ENCODE peak calls at places on chromosomes 3 and 15, in four cellular contexts. C, R, Z and V are unnamed samples.

GRCh38 chr3:39515681-39516441 is 48.4 kb downstream of the MOBP start:
- DNase-seq in C (no peak), R (no peak), Z (no peak), V (no peak)

GRCh38 chr3:179955798-179956197 is 80.9 kb downstream of the PEX5L start:
- DNase-seq in C (no peak), R (no peak), Z (no peak), V (no peak)

GRCh38 chr15:40330368-40330836 is 6.9 kb downstream of the INAFM2 start:
- DNase-seq in C (peak), R (peak), Z (no peak), V (no peak)

GRCh38 chr15:92158426-92158825 is 235.3 kb upstream of the ST8SIA2 start:
- DNase-seq in C (no peak), R (no peak), Z (no peak), V (no peak)

GRCh38 chr3:156680243-156680930 is 6.0 kb downstream of the TIPARP start:
- DNase-seq in C (no peak), R (no peak), Z (no peak), V (no peak)

GRCh38 chr3:108103040-108103751 is 12.4 kb upstream of the CD47 start:
- DNase-seq in C (no peak), R (no peak), Z (no peak), V (no peak)

GRCh38 chr3:46852839-46853355 is 10.3 kb downstream of the MYL3 start:
- DNase-seq in C (no peak), R (no peak), Z (no peak), V (no peak)

GRCh38 chr3:42544492-42545283 is 37.1 kb downstream of the SEC22C start:
- DNase-seq in C (peak), R (peak), Z (no peak), V (no peak)

GRCh38 chr3:120497813-120498212 is 47.0 kb upstream of the FSTL1 start:
- DNase-seq in C (peak), R (no peak), Z (no peak), V (no peak)

GRCh38 chr15:67005294-67005996 is 60.0 kb upstream of the SMAD3 start:
- DNase-seq in C (no peak), R (no peak), Z (no peak), V (no peak)

GRCh38 chr15:60592386-60593339 is 113.7 kb upstream of the ICE2 start:
- DNase-seq in C (peak), R (peak), Z (no peak), V (peak)

GRCh38 chr3:160134964-160135363 is 90.3 kb upstream of the C3orf80 start:
- DNase-seq in C (peak), R (no peak), Z (no peak), V (no peak)

GRCh38 chr15:63291507-63291906 is 14.1 kb downstream of the APH1B start:
- DNase-seq in C (peak), R (no peak), Z (no peak), V (no peak)

GRCh38 chr15:58040117-58040516 is 25.4 kb downstream of the ALDH1A2 start:
- DNase-seq in C (no peak), R (no peak), Z (no peak), V (no peak)

GRCh38 chr3:156543043-156543555 is 11.8 kb downstream of the SSR3 start:
- DNase-seq in C (no peak), R (no peak), Z (no peak), V (no peak)

GRCh38 chr15:40301467-40302179 is 6.1 kb downstream of the PLCB2 start:
- DNase-seq in C (no peak), R (no peak), Z (no peak), V (no peak)

GRCh38 chr3:46538803-46539442 is 27.2 kb downstream of the LRRC2 start:
- DNase-seq in C (peak), R (peak), Z (no peak), V (peak)

GRCh38 chr15:39770748-39771689 is 11.6 kb downstream of the FSIP1 start:
- DNase-seq in C (peak), R (no peak), Z (no peak), V (no peak)

GRCh38 chr3:10954740-10955139 is 37.8 kb upstream of the SLC6A1 start:
- DNase-seq in C (no peak), R (no peak), Z (no peak), V (no peak)

GRCh38 chr3:180294282-180295027 is 257.7 kb upstream of the PEX5L start:
- DNase-seq in C (no peak), R (no peak), Z (no peak), V (no peak)

GRCh38 chr3:63231556-63231955 is 46.6 kb upstream of the SYNPR start:
- DNase-seq in C (no peak), R (no peak), Z (no peak), V (no peak)

GRCh38 chr3:122257951-122258350 is 67.1 kb upstream of the CSTA start:
- DNase-seq in C (no peak), R (no peak), Z (no peak), V (no peak)

GRCh38 chr3:12454808-12455121 is 29.5 kb upstream of the TSEN2 start:
- DNase-seq in C (no peak), R (no peak), Z (no peak), V (no peak)

GRCh38 chr3:171446801-171447578 is 13.2 kb downstream of the TNIK start:
- DNase-seq in C (no peak), R (no peak), Z (peak), V (no peak)

GRCh38 chr3:69509288-69509687 is 123.4 kb upstream of the FRMD4B start:
- DNase-seq in C (no peak), R (no peak), Z (no peak), V (no peak)

GRCh38 chr3:100630664-100631063 is 21.3 kb downstream of the ADGRG7 start:
- DNase-seq in C (no peak), R (no peak), Z (no peak), V (no peak)

GRCh38 chr3:29453278-29453961 is 172.5 kb downstream of the RBMS3 start:
- DNase-seq in C (no peak), R (peak), Z (no peak), V (no peak)

GRCh38 chr3:4271834-4272233 is 31.3 kb upstream of the SETMAR start:
- DNase-seq in C (peak), R (no peak), Z (no peak), V (peak)

GRCh38 chr15:100081454-100081853 is 260.3 kb downstream of the ADAMTS17 start:
- DNase-seq in C (no peak), R (no peak), Z (no peak), V (no peak)

GRCh38 chr3:48435774-48436476 is 4.0 kb downstream of the CCDC51 start:
- DNase-seq in C (peak), R (peak), Z (no peak), V (peak)

DNA sequence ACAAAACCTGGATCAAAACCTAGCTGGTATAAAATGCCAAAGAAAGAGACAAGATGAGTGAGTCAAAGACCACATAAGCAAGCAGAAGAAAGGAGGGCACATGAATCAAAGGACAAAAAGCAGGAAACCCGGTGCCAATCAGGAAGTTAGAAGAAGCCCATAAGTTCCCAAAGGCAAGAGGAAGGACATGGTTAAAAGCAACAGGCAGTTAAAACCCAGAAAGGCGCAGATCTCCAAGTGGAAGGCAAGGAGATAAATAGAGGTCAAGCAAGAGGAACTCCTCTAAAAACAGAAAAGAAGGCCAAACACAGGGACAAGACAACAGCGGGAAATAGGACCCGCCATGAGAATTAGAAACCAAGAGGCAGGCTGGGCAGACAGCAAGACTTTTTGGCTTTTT is 4.4 kb downstream of the TMOD2 start:
- DNase-seq in C (no peak), R (no peak), Z (no peak), V (no peak)
- TF ChIP-seq CTCF in C (no peak), R (no peak), Z (no peak), V (no peak)

DNA sequence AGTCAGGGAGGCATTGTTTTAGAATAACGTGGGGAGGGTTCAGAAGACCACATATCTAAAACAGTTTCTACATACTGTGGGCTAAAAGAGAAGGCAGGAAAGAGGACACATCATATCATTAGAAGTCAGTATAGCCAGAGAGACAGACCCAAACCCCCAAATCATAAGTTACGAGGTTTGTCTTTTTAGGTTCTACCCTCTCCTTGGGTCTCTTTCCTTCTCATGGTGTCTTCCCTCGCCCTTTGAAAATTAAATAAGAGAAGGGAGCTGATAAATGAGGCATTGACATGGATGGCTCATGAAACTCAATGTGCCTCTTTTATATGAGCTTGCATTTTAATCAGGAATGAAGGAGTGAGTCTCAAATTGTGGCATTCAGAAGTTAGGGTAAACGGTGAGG is 3.4 kb downstream of the UPK1B start:
- DNase-seq in C (no peak), R (no peak), Z (no peak), V (no peak)
- TF ChIP-seq CTCF in C (no peak), R (no peak), Z (no peak), V (no peak)

GRCh38 chr3:45075821-45076625 is 49.9 kb downstream of the CLEC3B start:
- DNase-seq in C (no peak), R (no peak), Z (no peak), V (no peak)

GRCh38 chr3:45079715-45080114 is 53.6 kb downstream of the CLEC3B start:
- DNase-seq in C (no peak), R (no peak), Z (no peak), V (no peak)

GRCh38 chr3:45080824-45081223 is 54.7 kb downstream of the CLEC3B start:
- DNase-seq in C (no peak), R (no peak), Z (no peak), V (no peak)

GRCh38 chr3:45081506-45081905 is 55.4 kb downstream of the CLEC3B start:
- DNase-seq in C (no peak), R (no peak), Z (no peak), V (no peak)

DNA sequence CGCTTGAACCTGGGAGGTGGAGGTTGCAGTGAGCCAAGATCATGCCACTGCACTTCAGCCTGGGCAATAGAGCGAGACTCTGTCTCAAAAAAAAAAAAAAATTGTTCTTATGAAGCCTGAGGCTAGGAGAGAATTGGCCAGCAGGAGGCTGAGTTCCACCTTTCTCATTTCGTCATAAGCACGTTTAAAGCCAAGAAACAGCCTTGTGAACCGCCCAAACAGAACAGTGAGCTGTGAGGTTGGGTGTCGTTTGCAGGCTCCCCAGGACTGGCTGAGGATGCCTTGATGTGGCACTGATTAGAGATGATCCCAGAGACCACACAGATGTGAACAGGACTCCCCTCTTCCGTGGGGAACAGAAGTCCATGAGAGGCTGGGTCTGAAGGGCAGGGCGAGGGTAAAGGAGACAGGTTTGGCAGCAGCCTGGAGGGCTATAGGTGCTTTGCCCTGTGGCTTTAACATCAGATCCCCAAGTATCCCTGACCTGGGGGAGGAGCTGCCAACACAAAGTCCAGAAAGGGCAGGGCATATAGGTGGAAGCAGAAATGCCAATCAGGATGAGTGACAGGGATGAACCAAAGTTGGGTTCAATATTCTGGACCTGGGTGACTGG is 52.9 kb downstream of the CLEC3B start:
- DNase-seq in C (peak), R (no peak), Z (no peak), V (no peak)
- TF ChIP-seq CTCF in C (peak), R (no peak), Z (peak), V (no peak)

DNA sequence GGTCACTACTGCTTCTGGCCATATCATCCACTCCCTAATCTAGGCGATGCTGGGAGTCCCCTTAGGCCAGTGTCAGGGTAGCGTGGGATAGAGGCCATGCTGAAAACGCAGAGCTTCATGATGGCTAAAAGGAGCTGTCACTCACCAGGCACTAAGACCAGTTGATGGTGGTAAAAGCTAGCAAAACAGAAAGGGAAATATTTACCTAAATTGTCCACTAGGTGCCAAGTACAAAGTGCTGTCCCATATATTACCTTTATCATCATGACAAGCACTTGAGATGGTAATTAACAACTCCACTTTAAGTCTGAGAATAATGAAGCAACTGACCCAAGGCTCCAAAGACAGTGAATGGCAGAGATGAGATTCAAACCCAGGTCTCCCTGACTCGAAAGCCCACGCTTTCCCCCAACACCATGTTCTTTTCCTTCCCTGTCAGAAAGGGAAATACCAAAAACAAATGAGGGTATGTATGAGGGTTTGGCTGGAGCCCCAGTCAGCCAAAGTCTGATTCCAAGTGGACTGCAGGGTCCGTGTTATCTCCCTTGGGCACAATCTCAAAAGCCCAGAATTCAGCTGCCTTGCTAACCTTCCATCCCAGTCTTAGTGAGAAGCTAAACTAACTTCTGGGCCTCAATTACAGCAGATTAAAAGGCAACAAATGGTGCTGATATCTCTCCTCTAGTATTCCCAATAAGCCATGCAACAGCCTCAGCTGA is 84.7 kb downstream of the RBPMS2 start:
- DNase-seq in C (no peak), R (no peak), Z (no peak), V (no peak)
- TF ChIP-seq CTCF in C (peak), R (no peak), Z (peak), V (no peak)

DNA sequence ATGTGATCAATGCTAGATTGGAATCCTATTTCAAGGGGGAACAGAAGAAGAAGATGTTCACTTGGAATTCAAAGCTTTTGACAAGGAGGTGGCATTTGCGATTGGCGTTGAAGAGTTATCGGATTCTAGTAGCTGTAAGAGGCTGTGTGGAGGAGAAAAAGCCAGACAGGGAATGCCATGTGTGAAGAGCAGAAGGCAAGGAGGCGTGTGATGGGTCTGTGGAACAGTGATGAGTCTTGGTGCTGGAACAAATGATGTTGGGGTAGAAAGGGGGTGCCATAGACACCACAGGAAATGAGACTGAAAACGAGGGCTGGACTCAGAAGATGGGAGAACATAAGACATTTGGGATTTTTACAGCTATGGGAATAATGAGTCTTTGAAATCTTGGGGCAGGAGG is 30.5 kb upstream of the ATP10A start:
- DNase-seq in C (no peak), R (no peak), Z (no peak), V (no peak)
- TF ChIP-seq CTCF in C (no peak), R (no peak), Z (no peak), V (no peak)

DNA sequence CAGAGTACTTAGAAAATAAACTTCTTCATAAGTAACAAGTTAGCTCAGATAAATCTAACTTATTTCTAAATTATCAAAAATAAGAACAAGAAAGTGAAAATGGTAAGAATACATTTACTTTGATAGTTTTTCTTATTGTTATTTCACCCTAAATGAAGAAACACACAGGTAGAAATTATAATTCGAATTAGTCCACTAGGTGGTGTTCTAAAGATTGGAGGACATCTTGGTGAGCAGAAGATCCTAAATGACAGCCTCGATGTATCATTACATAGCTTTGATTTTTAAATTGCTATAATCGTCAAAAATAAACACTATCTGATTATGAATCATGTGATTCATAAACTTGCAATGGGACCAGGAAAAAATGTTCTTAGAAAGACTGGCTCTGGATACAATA is 280.8 kb upstream of the UBE2E2 start:
- DNase-seq in C (peak), R (no peak), Z (no peak), V (peak)
- TF ChIP-seq CTCF in C (peak), R (no peak), Z (peak), V (peak)

DNA sequence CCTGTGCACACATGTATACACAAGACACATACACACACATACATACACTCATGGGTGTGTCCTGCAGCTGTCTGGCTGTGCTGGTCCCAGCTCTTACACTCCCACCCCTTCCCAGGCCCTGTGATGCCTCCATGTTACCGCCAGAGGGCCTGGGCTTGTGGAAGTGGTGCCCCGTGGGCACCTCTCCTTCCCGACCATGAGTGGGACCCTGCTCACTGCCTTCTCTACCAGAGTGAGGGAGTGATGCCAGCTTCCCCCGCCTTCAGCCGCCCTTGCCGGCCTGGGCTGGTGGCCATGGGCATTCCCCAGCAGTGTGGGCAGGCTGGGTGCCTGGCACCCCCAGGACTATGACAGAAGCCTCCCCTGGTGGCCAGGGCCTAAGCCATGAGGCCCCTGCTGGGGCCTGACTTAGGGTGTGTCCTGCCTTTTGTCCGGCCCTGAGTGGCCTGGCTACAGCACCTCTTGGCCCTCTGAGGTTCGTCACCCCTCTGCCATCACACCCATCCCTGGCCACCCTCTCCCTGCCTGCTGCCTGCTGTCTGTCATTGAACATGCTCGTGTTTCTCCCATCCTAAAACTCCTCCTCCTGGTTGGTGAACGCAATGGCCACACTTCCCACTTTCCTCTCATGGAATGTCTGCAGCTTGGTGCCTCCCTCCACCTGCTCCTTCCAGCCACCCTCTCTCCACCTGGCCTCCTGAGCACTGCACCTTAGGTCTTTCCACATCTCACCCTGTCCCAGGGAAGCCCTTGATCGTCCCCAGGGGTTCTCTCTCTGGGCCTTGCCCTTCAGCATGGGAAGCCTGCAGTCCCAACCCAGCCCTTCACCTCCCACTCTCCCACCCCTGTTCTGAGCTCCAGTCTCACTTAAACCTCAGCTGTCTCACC is 14.6 kb downstream of the HDAC11 start:
- DNase-seq in C (peak), R (no peak), Z (no peak), V (no peak)
- TF ChIP-seq CTCF in C (peak), R (no peak), Z (peak), V (peak)

GRCh38 chr15:83380682-83381081 is 66.5 kb upstream of the SH3GL3 start:
- DNase-seq in C (peak), R (no peak), Z (no peak), V (peak)
- TF ChIP-seq CTCF in C (peak), R (peak), Z (peak), V (peak)